ENCODE peak calls at places on chromosomes 16 and 17, in nine cellular contexts. R is iPS DF 6.9; M is transverse colon; U is cardiac muscle cell; E is body of pancreas; I is H9; B is neural progenitor cell; N is CD4-positive, CD25-positive, alpha-beta regulatory T cell; W is CD8-positive, alpha-beta T cell. C is an unnamed sample.

GRCh38 chr17:43855061-43855460 is 8.1 kb downstream of the CD300LG start:
- DNase-seq in B (no peak), U (no peak), W (no peak), E (no peak), M (no peak), R (no peak), I (no peak), N (no peak), C (no peak)

GRCh38 chr17:956905-957304 is 22.7 kb downstream of the NXN start:
- DNase-seq in U (peak; percentile 46), B (no peak), E (no peak), W (no peak), M (no peak), I (no peak), N (no peak), R (no peak), C (no peak)

GRCh38 chr17:79473111-79473835 is 137.6 kb downstream of the RBFOX3 start:
- DNase-seq in W (no peak), U (no peak), E (no peak), N (no peak), B (no peak), R (no peak), M (no peak), I (no peak), C (peak; percentile 34)

GRCh38 chr16:17205279-17206139 is 265.3 kb downstream of the XYLT1 start:
- DNase-seq in E (peak; percentile 57), M (no peak), U (peak; percentile 56), N (no peak), W (no peak), B (peak; percentile 43), I (peak; percentile 48), R (no peak), C (no peak)

GRCh38 chr17:48954300-48954755 is 9.7 kb upstream of the SNF8 start:
- DNase-seq in U (peak; percentile 73), N (no peak), M (peak; percentile 46), E (no peak), I (peak; percentile 84), B (peak; percentile 75), W (no peak), R (no peak), C (no peak)

GRCh38 chr16:85205747-85206471 is 93.6 kb upstream of the CIBAR2 start:
- DNase-seq in E (peak; percentile 40), R (no peak), M (no peak), U (peak; percentile 52), B (no peak), I (no peak), N (no peak), W (no peak), C (peak; percentile 65)

GRCh38 chr17:79854080-79854861 is 15.0 kb upstream of the CBX4 start:
- DNase-seq in I (no peak), W (no peak), N (no peak), R (no peak), E (no peak), M (no peak), B (no peak), U (no peak), C (no peak)

GRCh38 chr16:66309-67182 is 5.9 kb downstream of the RHBDF1 start:
- DNase-seq in I (no peak), M (no peak), W (no peak), B (no peak), N (no peak), U (no peak), E (no peak), R (no peak), C (peak; percentile 33)

GRCh38 chr16:61323456-61323855 is 712.8 kb downstream of the CDH8 start:
- DNase-seq in E (no peak), N (no peak), U (no peak), W (no peak), I (no peak), R (no peak), B (no peak), M (no peak), C (no peak)

GRCh38 chr17:39679521-39680192 is 8.2 kb downstream of the PGAP3 start:
- DNase-seq in N (no peak), U (no peak), W (peak; percentile 42), B (no peak), E (no peak), I (no peak), M (no peak), R (no peak), C (no peak)

GRCh38 chr17:17696075-17696474 is 14.8 kb downstream of the RAI1 start:
- DNase-seq in U (no peak), W (no peak), R (no peak), I (no peak), N (no peak), M (no peak), B (no peak), E (no peak), C (no peak)

GRCh38 chr17:17692353-17693252 is 11.3 kb downstream of the RAI1 start:
- DNase-seq in R (no peak), B (no peak), I (no peak), E (no peak), W (no peak), U (no peak), N (no peak), M (no peak), C (no peak)

GRCh38 chr17:17693253-17693954 is 12.1 kb downstream of the RAI1 start:
- DNase-seq in R (no peak), N (no peak), W (no peak), B (peak; percentile 85), M (peak; percentile 31), U (peak; percentile 54), E (peak; percentile 88), I (peak; percentile 73), C (peak; percentile 88)

GRCh38 chr17:17693955-17694228 is 12.6 kb downstream of the RAI1 start:
- DNase-seq in I (peak; percentile 62), M (no peak), N (no peak), E (no peak), R (no peak), W (no peak), B (peak; percentile 38), U (no peak), C (no peak)

DNA sequence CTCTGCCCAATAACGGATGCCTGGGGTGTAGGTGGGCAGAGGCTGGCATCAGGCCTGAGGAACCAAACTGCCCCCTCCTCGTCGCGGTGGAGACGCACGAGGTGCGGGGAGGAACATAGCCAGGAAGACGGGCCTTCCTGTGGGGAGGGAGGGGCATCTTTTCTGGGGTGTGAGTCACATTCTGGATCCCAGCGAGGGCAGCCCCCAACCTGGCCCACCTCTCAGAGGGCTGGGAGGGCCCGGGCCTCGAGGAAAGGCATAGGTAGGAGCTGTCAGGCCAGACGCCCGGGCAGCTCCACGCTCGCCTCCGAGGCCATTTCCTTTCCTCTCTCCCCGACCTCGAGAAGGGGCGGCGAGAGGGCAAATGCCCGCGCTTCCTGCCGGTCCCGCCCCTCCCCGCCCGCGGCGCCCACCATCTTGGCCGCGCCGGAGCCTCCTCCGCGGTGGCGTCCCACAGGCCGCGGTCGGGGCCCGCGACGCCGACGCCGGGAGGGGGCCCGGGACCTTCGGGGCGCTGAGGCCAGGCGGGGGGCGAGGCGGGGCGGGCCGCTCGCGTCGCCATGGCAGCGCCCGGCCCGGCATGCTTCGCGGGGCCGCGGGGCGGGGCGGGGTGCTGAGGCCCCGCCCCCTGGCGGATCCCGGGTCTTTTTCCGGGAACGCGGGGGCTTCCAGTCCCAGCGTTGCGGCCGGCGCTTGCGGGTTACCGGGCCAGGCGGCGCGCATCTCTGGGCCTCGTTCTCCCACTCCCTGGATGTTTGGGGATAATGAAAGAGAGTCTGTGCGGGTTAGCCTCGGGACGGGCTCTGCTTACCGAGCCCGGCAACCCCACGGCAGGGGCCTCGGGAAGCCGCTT is 13.2 kb downstream of the RAI1 start:
- DNase-seq in U (peak; percentile 82), B (peak; percentile 90), E (peak; percentile 80), N (peak; percentile 72), I (peak; percentile 78), W (peak; percentile 76), M (peak; percentile 76), R (no peak), C (peak; percentile 74)
- H3K27ac ChIP-seq in U (peak overlapping the region; percentile 91), B (peak overlapping the region; percentile 89), E (peak overlapping the region; percentile 97), N (peak overlapping the region; percentile 91), I (no peak overlapping the region), W (peak overlapping the region; percentile 88), M (peak overlapping the region; percentile 92), R (no peak overlapping the region), C (peak overlapping the region; percentile 98)

DNA sequence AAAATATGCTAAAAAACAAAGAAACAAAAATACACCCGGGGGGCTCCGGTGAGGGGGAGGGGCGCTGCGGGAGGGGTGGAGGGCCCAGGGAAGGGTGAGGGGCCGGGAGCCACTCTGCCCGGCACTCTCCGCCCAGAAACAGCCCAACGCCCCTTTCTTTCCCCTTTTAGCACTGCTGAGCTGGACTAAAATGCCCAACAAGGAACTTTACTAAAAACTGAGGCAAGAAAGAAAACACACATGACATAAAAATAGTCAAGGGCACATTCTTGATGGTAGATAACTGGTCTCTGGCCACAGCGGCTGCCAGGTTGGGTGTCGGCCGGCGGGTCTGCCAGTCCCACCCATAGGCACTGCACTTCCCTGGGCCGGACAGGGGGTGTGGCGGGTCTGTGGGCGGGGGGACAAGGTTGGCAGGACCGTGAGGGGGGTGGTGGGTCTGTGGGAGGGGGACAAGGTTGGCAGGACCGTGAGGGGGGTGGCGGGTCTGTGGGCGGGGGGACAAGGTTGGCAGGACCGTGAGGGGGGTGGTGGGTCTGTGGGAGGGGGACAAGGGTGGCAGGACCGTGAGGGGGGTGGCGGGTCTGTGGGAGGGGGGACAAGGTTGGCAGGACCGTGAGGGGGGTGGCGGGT is 20.9 kb downstream of the METRNL start:
- DNase-seq in I (no peak), N (no peak), U (no peak), W (no peak), R (no peak), E (peak; percentile 63), B (no peak), M (peak; percentile 39), C (no peak)
- H3K27me3 ChIP-seq in I (no peaks in the 10 kb centered on the region), N (no peaks in the 10 kb centered on the region), U (no peaks in the 10 kb centered on the region), W (no peaks in the 10 kb centered on the region), R (no peaks in the 10 kb centered on the region), E (no peaks in the 10 kb centered on the region), B (no peaks in the 10 kb centered on the region), M (peaks cover 23% of the 10 kb centered on the region), C (no peaks in the 10 kb centered on the region)

DNA sequence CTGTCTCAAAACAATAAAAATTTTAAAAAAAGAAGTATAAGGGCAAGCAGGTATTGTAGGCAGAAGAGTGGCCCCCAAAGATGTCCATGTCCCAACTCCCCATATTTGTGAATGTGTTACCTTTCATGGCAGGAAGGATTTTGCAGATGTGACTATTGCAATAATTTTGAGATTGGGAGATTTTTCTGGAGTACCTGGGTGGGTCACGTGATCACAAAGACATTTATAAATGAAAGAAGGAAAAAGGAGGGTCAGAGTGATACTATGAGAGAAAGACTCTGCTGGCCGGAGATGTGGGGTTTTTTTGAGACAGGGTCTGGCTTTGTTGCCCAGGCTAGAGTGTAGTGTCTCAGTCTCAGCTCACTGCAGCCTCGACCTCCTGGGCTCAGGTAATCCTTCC is 27.4 kb upstream of the PAFAH1B1 start:
- DNase-seq in I (no peak), E (no peak), N (no peak), R (no peak), B (no peak), M (no peak), U (no peak), W (no peak), C (no peak)
- H3K27ac ChIP-seq in I (no peak overlapping the region), E (no peak overlapping the region), N (no peak overlapping the region), R (no peak overlapping the region), B (no peak overlapping the region), M (no peak overlapping the region), U (no peak overlapping the region), W (no peak overlapping the region), C (no peak overlapping the region)

DNA sequence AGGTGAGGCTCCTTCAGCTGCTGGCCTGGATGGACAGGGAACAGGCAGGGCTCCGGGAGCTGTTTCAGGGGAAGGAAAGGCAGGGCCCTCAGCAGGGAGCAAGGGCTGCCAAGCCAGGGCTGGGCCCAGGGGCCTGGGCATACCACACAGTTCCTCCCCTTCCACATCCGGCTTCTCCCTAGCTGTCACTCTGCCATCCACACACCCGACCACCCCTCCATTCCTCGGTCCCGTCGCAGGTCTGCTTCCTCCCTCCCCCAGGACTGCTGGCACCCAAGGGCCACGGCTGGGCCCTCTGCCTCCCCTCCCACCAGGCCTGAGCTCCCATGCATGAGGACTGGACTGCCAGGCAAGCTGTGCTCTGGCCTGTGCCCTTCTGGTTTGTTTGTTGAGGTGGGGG is 24.0 kb downstream of the CDIP1 start:
- DNase-seq in R (no peak), M (no peak), U (no peak), W (no peak), N (no peak), B (no peak), E (no peak), I (no peak), C (no peak)
- H3K27me3 ChIP-seq in R (no peaks in the 10 kb centered on the region), M (no peaks in the 10 kb centered on the region), U (no peaks in the 10 kb centered on the region), W (no peaks in the 10 kb centered on the region), N (no peaks in the 10 kb centered on the region), B (no peaks in the 10 kb centered on the region), E (no peaks in the 10 kb centered on the region), I (no peaks in the 10 kb centered on the region), C (no peaks in the 10 kb centered on the region)